ENCODE peak calls at places on chromosomes 13 and 19, in nine cellular contexts. U is lower lobe of right lung, E is neural progenitor cell, A is AG04450, J is choroid plexus epithelial cell, Z is brain microvascular endothelial cell, T is tibial artery, H is foreskin fibroblast, W is right lobe of liver. Y is an unnamed sample.

GRCh38 chr19:14383898-14384669 is 2.8 kb downstream of the ADGRE5 start:
- DNase-seq in U (peak; percentile 65), E (no peak), A (no peak), J (peak; percentile 42), Z (peak; percentile 38), T (peak; percentile 79), H (peak; percentile 73), W (no peak), Y (no peak)

GRCh38 chr13:66375756-66376155 is 854.4 kb downstream of the PCDH9 start:
- DNase-seq in U (no peak), E (no peak), A (no peak), J (no peak), Z (no peak), T (no peak), H (peak; percentile 50), W (no peak), Y (no peak)

GRCh38 chr13:111480976-111481375 is 160.5 kb downstream of the TEX29 start:
- DNase-seq in U (no peak), E (no peak), A (no peak), J (no peak), Z (no peak), T (no peak), H (no peak), W (no peak), Y (no peak)

GRCh38 chr13:109729031-109729870 is 57.1 kb downstream of the IRS2 start:
- DNase-seq in U (no peak), E (peak; percentile 69), A (no peak), J (peak; percentile 47), Z (no peak), T (no peak), H (peak; percentile 40), W (no peak), Y (no peak)

GRCh38 chr13:112775791-112776279 is 86.0 kb downstream of the ATP11A start:
- DNase-seq in U (peak; percentile 44), E (peak; percentile 26), A (no peak), J (no peak), Z (no peak), T (peak; percentile 44), H (no peak), W (no peak), Y (no peak)

GRCh38 chr13:51623473-51623872 is 39.2 kb downstream of the WDFY2 start:
- DNase-seq in U (no peak), E (no peak), A (no peak), J (peak; percentile 44), Z (no peak), T (no peak), H (peak; percentile 38), W (no peak), Y (no peak)

GRCh38 chr13:77521595-77522367 is 13.7 kb upstream of the SCEL start:
- DNase-seq in U (peak; percentile 77), E (peak; percentile 30), A (no peak), J (peak; percentile 68), Z (no peak), T (no peak), H (peak; percentile 58), W (no peak), Y (no peak)

GRCh38 chr13:46278474-46278873 is 66.7 kb downstream of the LRRC63 start:
- DNase-seq in U (no peak), E (peak; percentile 6), A (no peak), J (no peak), Z (no peak), T (no peak), H (no peak), W (no peak), Y (no peak)

GRCh38 chr19:1015782-1016646 is 4.9 kb downstream of the TMEM259 start:
- DNase-seq in U (no peak), E (peak; percentile 42), A (no peak), J (no peak), Z (no peak), T (no peak), H (no peak), W (peak; percentile 23), Y (no peak)

GRCh38 chr13:44199627-44200207 is 173.9 kb upstream of the SERP2 start:
- DNase-seq in U (no peak), E (no peak), A (no peak), J (no peak), Z (no peak), T (no peak), H (peak; percentile 62), W (no peak), Y (no peak)

GRCh38 chr13:33285420-33286124 is at the start of gene STARD13:
- DNase-seq in U (peak; percentile 90), E (peak; percentile 91), A (peak; percentile 96), J (peak; percentile 98), Z (peak; percentile 98), T (peak; percentile 98), H (peak; percentile 99), W (peak; percentile 90), Y (peak; percentile 94)

GRCh38 chr19:50341091-50341564 is 12.0 kb upstream of the KCNC3 start:
- DNase-seq in U (peak; percentile 19), E (no peak), A (no peak), J (no peak), Z (no peak), T (no peak), H (no peak), W (no peak), Y (no peak)

GRCh38 chr19:35905178-35905727 is 2.8 kb downstream of the TYROBP start:
- DNase-seq in U (no peak), E (no peak), A (no peak), J (peak; percentile 6), Z (no peak), T (no peak), H (peak; percentile 50), W (no peak), Y (no peak)

GRCh38 chr13:42486711-42487198 is 87.2 kb upstream of the TNFSF11 start:
- DNase-seq in U (no peak), E (no peak), A (no peak), J (peak; percentile 96), Z (peak; percentile 92), T (no peak), H (peak; percentile 86), W (no peak), Y (peak; percentile 34)

GRCh38 chr13:90889906-90890305 is 457.6 kb upstream of the MIR17HG start:
- DNase-seq in U (no peak), E (no peak), A (no peak), J (no peak), Z (no peak), T (no peak), H (no peak), W (no peak), Y (no peak)

GRCh38 chr19:38049105-38049649 is 142.2 kb downstream of the SIPA1L3 start:
- DNase-seq in U (no peak), E (no peak), A (no peak), J (peak; percentile 54), Z (peak; percentile 59), T (no peak), H (peak; percentile 75), W (no peak), Y (no peak)

GRCh38 chr19:46100344-46100743 is 24.1 kb downstream of the IGFL3 start:
- DNase-seq in U (no peak), E (no peak), A (no peak), J (no peak), Z (no peak), T (no peak), H (no peak), W (no peak), Y (no peak)
- H3K4me3 ChIP-seq in U (no peak overlapping the region), E (no peak overlapping the region), A (no peak overlapping the region), J (no peak overlapping the region), Z (no peak overlapping the region), T (no peak overlapping the region), H (no peak overlapping the region), W (no peak overlapping the region), Y (no peak overlapping the region)

GRCh38 chr19:41159861-41160260 is 33.2 kb upstream of the CYP2S1 start:
- DNase-seq in U (no peak), E (no peak), A (no peak), J (no peak), Z (no peak), T (no peak), H (no peak), W (no peak), Y (no peak)

GRCh38 chr19:41156207-41156606 is 36.8 kb upstream of the CYP2S1 start:
- DNase-seq in U (no peak), E (no peak), A (no peak), J (no peak), Z (no peak), T (no peak), H (peak; percentile 12), W (no peak), Y (no peak)

GRCh38 chr19:41166888-41167804 is 25.9 kb upstream of the CYP2S1 start:
- DNase-seq in U (no peak), E (no peak), A (no peak), J (no peak), Z (no peak), T (no peak), H (no peak), W (no peak), Y (no peak)

GRCh38 chr19:41161903-41162302 is 31.1 kb upstream of the CYP2S1 start:
- DNase-seq in U (no peak), E (no peak), A (no peak), J (no peak), Z (no peak), T (no peak), H (no peak), W (no peak), Y (no peak)
- TF ChIP-seq CTCF in U (no peak), E (peak; percentile 34), A (no peak), J (peak; percentile 21), Z (peak; percentile 33), T (no peak), H (no peak), W (no peak), Y (no peak)

GRCh38 chr13:30864352-30865130 is 41.5 kb upstream of the MEDAG start:
- DNase-seq in U (no peak), E (peak; percentile 18), A (peak; percentile 89), J (peak; percentile 98), Z (peak; percentile 96), T (peak; percentile 66), H (peak; percentile 83), W (no peak), Y (peak; percentile 94)
- H3K4me3 ChIP-seq in U (no peak overlapping the region), E (no peak overlapping the region), A (peak overlapping the region; percentile 18), J (no peak overlapping the region), Z (no peak overlapping the region), T (no peak overlapping the region), H (no peak overlapping the region), W (no peak overlapping the region), Y (no peak overlapping the region)

DNA sequence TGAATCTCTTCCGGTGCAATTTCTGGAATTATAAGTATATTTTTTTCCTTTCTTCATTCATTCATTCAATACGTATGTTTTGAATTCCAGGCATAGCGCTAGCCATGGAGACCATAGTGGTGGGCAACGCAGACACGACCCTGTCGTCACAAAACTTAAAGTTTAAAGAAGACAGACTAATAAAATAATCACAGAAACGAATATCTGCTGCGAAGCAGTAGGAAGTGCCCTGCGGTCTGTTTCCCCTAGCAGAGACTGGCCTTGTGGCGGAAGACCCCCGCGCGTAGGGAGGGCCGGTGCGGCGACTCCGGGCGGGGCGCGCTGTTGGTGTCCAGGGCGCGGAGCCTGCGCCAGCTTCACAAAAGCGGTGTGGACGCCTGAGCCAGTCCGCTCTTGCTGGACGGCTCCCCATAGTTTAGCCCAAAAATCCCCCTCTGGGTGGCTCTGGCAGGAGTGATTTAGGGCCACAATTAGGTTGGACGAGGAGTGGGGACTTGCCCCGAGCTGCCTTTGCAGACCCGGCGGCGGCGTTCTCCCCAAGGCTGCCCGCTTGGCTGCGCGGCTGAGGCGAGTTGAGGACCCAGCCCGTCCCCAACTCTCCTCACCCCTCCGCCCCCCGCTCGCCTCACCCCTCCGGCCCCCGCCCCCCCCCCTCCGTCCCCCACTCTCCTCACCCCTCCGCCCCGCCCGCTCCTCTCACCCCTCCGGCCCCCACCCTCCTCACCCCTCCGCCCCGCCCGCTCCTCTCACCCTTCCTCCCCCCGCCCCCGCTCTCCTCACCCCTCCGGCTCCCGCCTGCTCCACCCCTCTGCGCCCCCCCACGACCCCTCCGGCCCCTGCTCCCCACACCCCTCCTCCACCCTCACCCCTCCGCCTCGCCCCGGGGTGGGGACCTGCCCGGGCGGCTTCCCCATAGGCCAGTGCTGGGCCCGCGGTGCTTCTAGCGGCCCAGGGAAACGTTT is 14.2 kb upstream of the LATS2 start:
- DNase-seq in U (peak; percentile 66), E (peak; percentile 64), A (no peak), J (peak; percentile 52), Z (no peak), T (peak; percentile 69), H (peak; percentile 55), W (peak; percentile 38), Y (no peak)
- TF ChIP-seq CTCF in U (no peak), E (no peak), A (no peak), J (no peak), Z (no peak), T (no peak), H (no peak), W (no peak), Y (no peak)

Y was measured in AG04449.